ENCODE peak calls at places on chromosome 6, in nine cellular contexts. R is adrenal gland, P is GM06990, Q is GM23338, Y is IMR-90, N is astrocyte, H is heart right ventricle, A is uterus, S is OCI-LY7. E is an unnamed sample.

GRCh38 chr6:7143161-7143974 is 35.6 kb downstream of the RREB1 start:
- DNase-seq in H (no peak), Y (no peak), R (no peak), P (no peak), S (no peak), A (no peak), Q (no peak), N (no peak), E (peak)

GRCh38 chr6:7998103-7998725 is 66.0 kb downstream of the BLOC1S5 start:
- DNase-seq in N (peak), H (no peak), Y (peak), Q (no peak), R (no peak), A (no peak), S (no peak), P (no peak), E (no peak)

GRCh38 chr6:37602801-37603200 is 94.9 kb downstream of the MDGA1 start:
- DNase-seq in A (no peak), P (no peak), R (no peak), N (peak), S (no peak), H (no peak), Y (peak), Q (no peak), E (no peak)

GRCh38 chr6:157813191-157813590 is 9.9 kb upstream of the SNX9 start:
- DNase-seq in A (peak), Q (no peak), R (peak), H (peak), P (no peak), S (no peak), Y (peak), N (peak), E (no peak)

GRCh38 chr6:11425431-11425871 is 112.1 kb upstream of the TMEM170B start:
- DNase-seq in S (no peak), A (no peak), Y (no peak), Q (peak), R (no peak), P (no peak), N (no peak), H (no peak), E (no peak)

GRCh38 chr6:41748542-41748941 is 1.3 kb upstream of the PGC start:
- DNase-seq in N (no peak), Y (peak), Q (no peak), S (no peak), A (no peak), R (no peak), H (no peak), P (no peak), E (no peak)

GRCh38 chr6:158766621-158767435 is 52.3 kb downstream of the EZR start:
- DNase-seq in H (no peak), S (no peak), Q (no peak), P (no peak), N (no peak), R (no peak), A (no peak), Y (no peak), E (no peak)

GRCh38 chr6:91288741-91289140 is 701.9 kb upstream of the MAP3K7 start:
- DNase-seq in P (no peak), Q (no peak), H (no peak), Y (no peak), S (no peak), A (no peak), N (no peak), R (no peak), E (no peak)

GRCh38 chr6:2158596-2159271 is 86.7 kb downstream of the GMDS start:
- DNase-seq in Q (peak), S (peak), P (no peak), Y (peak), A (no peak), H (no peak), R (peak), N (no peak), E (peak)

GRCh38 chr6:32843979-32844838 is at the start of gene PSMB8:
- DNase-seq in R (peak), P (peak), Y (peak), A (peak), H (peak), N (peak), Q (peak), S (peak), E (peak)
- TF ChIP-seq CTCF in R (no peak), P (no peak), Y (peak), A (peak), H (peak), N (no peak), Q (no peak), S (peak), E (no peak)

GRCh38 chr6:168925671-168926070 is 328.0 kb downstream of the THBS2 start:
- DNase-seq in A (no peak), P (no peak), S (no peak), N (no peak), Q (peak), R (no peak), Y (no peak), H (no peak), E (no peak)

GRCh38 chr6:168926306-168926705 is 327.3 kb downstream of the THBS2 start:
- DNase-seq in P (no peak), N (no peak), R (no peak), Y (no peak), S (no peak), H (no peak), Q (no peak), A (no peak), E (no peak)

GRCh38 chr6:168929871-168930450 is 323.7 kb downstream of the THBS2 start:
- DNase-seq in A (no peak), N (no peak), Q (no peak), Y (no peak), R (no peak), P (no peak), S (no peak), H (no peak), E (no peak)

GRCh38 chr6:168927026-168927425 is 326.6 kb downstream of the THBS2 start:
- DNase-seq in H (no peak), P (no peak), N (no peak), Y (no peak), A (no peak), R (no peak), Q (no peak), S (no peak), E (no peak)

DNA sequence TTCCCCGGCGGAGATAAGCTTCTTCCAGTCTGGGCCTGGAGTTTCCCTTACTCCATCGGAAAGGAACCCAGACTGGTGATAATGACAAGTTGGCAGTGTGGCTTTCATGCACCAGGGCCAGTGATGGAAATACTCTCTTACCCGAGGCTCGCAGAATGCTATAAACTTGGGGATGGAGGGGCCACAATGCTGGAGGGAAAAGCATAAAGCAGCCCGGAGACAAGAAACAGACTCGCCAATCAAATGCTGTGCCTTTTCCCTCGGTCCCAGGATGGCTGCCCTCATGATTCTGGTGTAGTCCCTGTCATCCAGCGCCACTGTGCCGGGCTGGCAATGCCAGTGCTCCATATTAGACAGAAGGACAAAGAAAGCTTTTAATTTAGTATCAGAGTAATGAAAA is 325.6 kb downstream of the THBS2 start:
- DNase-seq in N (no peak), R (no peak), H (no peak), Y (no peak), A (no peak), P (no peak), Q (no peak), S (no peak), E (no peak)
- H3K4me3 ChIP-seq in N (no peak), R (no peak), H (no peak), Y (no peak), A (no peak), P (no peak), Q (no peak), S (no peak), E (no peak)

GRCh38 chr6:113855500-113856010 is 1.6 kb upstream of the MARCKS start:
- DNase-seq in P (peak), R (peak), Y (peak), A (peak), S (no peak), Q (peak), H (peak), N (peak), E (peak)

GRCh38 chr6:113856011-113856551 is 1.1 kb upstream of the MARCKS start:
- DNase-seq in P (peak), S (no peak), Y (peak), R (no peak), N (peak), H (peak), A (no peak), Q (peak), E (peak)

GRCh38 chr6:113856571-113857564 is at the start of gene MARCKS:
- DNase-seq in N (peak), A (peak), S (peak), Q (peak), R (peak), H (peak), Y (peak), P (peak), E (peak)

GRCh38 chr6:113853252-113853651 is 3.9 kb upstream of the MARCKS start:
- DNase-seq in R (no peak), Y (no peak), P (no peak), A (no peak), N (no peak), H (no peak), Q (no peak), S (no peak), E (no peak)

DNA sequence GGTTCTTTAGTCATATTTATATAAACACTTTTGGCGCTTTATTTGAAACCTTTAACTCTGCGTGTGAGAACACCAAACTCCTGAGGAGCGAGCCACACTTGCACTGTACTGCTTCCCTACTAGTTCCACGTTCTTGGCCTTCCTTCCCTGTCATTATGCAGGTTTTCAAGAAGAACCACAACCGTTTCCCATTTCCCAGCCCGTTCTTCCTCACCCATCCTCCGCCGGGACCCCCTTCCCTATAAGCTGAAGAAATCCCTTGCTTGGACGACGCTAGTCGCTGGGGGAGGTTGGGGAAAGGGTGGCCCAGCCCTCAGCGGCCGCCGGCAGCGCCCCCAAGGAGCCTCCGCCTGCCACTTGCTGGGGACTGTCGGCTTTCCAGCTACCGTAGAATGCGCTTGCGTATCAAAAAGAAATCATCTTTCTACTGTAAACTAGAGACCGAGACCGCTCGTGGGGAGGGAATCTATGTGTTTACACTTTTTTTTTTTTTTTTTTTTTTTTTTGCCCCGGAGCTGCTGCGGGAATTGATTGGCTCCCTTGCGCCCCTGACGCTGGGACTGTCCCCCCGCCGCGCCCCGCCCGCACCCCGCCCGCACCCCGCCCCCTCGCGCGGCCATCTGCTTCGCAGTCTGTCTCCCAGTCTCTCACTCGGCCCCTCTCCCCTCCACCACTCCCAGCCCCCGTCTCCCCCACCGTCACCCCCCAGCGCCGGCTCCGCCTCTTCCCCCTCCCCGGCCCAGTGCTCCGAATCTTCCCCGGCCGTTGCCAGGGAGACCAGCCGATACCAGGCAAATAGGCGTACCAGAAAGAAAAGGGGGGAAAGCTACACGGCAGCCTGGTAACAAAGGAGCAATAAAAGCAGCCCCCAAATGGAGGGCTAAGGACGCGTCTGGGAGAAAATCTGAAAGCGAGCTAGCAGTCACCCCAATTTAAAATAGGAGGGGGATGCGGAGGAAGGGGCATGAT is 2.3 kb upstream of the MARCKS start:
- DNase-seq in P (peak), H (peak), Y (peak), N (peak), S (peak), A (peak), R (peak), Q (peak), E (peak)
- TF ChIP-seq CTCF in P (peak), H (peak), Y (no peak), N (no peak), S (peak), A (no peak), R (no peak), Q (no peak), E (peak)

GRCh38 chr6:138082232-138082631 is 25.0 kb downstream of the PERP start:
- DNase-seq in Q (no peak), R (no peak), A (no peak), P (no peak), N (no peak), Y (no peak), S (no peak), H (no peak), E (no peak)

GRCh38 chr6:138073264-138073663 is 34.0 kb downstream of the PERP start:
- DNase-seq in Q (no peak), A (no peak), S (no peak), H (no peak), N (no peak), Y (no peak), R (no peak), P (no peak), E (no peak)

DNA sequence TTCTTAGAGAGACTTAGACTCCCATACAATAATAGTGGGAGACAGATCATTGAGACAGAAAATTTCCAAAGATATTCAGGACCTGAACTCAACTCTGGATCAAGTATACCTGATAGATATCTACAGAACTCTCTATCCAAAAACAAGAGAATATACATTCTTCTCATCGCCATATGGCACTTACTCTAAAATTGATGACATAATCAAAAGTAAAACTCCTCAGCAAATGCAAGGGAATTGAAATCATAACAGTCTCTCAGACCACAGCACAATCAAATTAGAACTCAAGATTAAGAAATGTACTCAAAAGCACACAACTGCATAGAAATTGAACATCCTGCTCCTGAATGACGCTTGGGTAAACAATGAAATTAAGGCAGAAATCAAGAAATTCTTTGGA is 28.7 kb downstream of the PERP start:
- DNase-seq in H (no peak), A (no peak), R (no peak), P (no peak), Q (no peak), Y (no peak), N (no peak), S (no peak), E (no peak)
- H3K4me3 ChIP-seq in H (no peak), A (no peak), R (no peak), P (no peak), Q (no peak), Y (no peak), N (no peak), S (no peak), E (no peak)

GRCh38 chr6:34791164-34791841 is 580 bp upstream of the BLTP3A start:
- DNase-seq in H (peak), P (no peak), N (peak), A (peak), S (peak), R (peak), Y (peak), Q (peak), E (peak)
- TF ChIP-seq CTCF in H (peak), P (peak), N (no peak), A (no peak), S (peak), R (no peak), Y (no peak), Q (peak), E (no peak)

GRCh38 chr6:148846778-148847761 is 100.2 kb downstream of the UST start:
- DNase-seq in R (no peak), P (no peak), Y (peak), Q (no peak), A (no peak), S (no peak), H (no peak), N (no peak), E (no peak)

GRCh38 chr6:148837941-148838340 is 91.1 kb downstream of the UST start:
- DNase-seq in P (no peak), R (no peak), H (no peak), Q (no peak), N (no peak), Y (no peak), S (no peak), A (no peak), E (no peak)

GRCh38 chr6:148839044-148839443 is 92.2 kb downstream of the UST start:
- DNase-seq in N (no peak), A (no peak), S (no peak), R (no peak), Y (no peak), H (no peak), P (no peak), Q (no peak), E (no peak)

GRCh38 chr6:148840256-148840655 is 93.4 kb downstream of the UST start:
- DNase-seq in Y (no peak), N (peak), A (no peak), R (no peak), P (no peak), Q (no peak), S (no peak), H (no peak), E (no peak)

GRCh38 chr6:148842631-148843030 is 95.8 kb downstream of the UST start:
- DNase-seq in H (no peak), Y (no peak), N (no peak), R (no peak), P (no peak), A (no peak), S (no peak), Q (no peak), E (no peak)
- H3K4me3 ChIP-seq in H (no peak), Y (no peak), N (no peak), R (no peak), P (no peak), A (no peak), S (no peak), Q (no peak), E (no peak)

GRCh38 chr6:130276507-130276906 is 53.8 kb upstream of the SAMD3 start:
- DNase-seq in Y (no peak), P (no peak), H (no peak), A (no peak), Q (no peak), R (no peak), S (no peak), N (no peak), E (no peak)

GRCh38 chr6:130288065-130288464 is 65.3 kb upstream of the SAMD3 start:
- DNase-seq in P (no peak), Q (no peak), A (no peak), S (no peak), N (peak), Y (peak), R (no peak), H (no peak), E (no peak)

DNA sequence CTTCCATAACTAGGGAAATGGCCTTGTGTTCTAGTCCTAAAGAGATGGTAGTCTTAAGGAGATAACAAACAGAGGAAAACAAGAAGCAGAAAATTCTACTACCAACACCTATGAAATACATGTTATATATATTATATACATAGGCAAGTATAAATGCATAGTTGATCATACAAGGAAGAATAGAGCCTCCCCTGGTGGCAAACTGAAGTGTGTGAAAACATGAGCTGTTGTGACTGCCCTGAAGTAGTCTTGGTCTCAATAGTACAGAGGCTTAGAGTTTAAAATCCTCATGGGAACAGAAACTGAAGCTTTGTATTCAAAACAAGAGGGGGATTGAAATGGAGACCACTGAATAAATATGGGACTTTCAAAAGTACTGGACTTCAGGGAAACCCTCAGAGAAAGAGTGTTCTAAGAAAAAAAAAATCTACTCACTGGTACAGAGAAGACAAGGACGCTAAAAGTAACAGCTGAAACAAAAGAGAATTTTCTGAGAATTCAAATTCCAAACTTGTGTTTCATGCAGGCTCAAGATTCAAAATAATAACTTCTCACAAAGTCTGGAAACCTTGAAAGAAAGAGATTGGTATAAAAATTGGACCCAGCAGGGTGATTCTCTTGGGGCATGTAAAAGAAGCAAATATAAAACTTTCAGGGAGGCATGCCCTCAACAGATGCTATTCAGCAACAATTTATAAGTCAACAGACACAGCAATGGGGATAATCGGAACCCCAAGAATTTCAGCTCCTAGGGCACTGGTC is 59.7 kb upstream of the SAMD3 start:
- DNase-seq in N (peak), A (no peak), Y (peak), H (no peak), Q (peak), S (peak), P (peak), R (no peak), E (peak)
- TF ChIP-seq CTCF in N (peak), A (no peak), Y (peak), H (no peak), Q (peak), S (peak), P (peak), R (no peak), E (peak)